ENCODE peak calls at places on chromosome 9, in eight cellular contexts. One of them, this sample, is unnamed. For H3K9me3, the result is how much of the 10 kb centered on the place peaks cover.

GRCh38 chr9:70412678-70413426 is 1.6 kb downstream of the KLF9 start:
- DNase-seq in right atrium auricular region: peak
- DNase-seq in psoas muscle: peak
- DNase-seq in aorta: peak
- DNase-seq in IMR-90: peak
- DNase-seq in CD4-positive, alpha-beta memory T cell: peak
- DNase-seq in H1: peak
- DNase-seq in SK-N-MC: no peak
- DNase-seq in this sample: peak

GRCh38 chr9:91048739-91049138 is 247.1 kb downstream of the SYK start:
- DNase-seq in right atrium auricular region: peak
- DNase-seq in psoas muscle: no peak
- DNase-seq in aorta: no peak
- DNase-seq in IMR-90: no peak
- DNase-seq in CD4-positive, alpha-beta memory T cell: no peak
- DNase-seq in H1: peak
- DNase-seq in SK-N-MC: no peak
- DNase-seq in this sample: no peak

GRCh38 chr9:109143881-109144562 is 23.0 kb downstream of the FRRS1L start:
- DNase-seq in right atrium auricular region: no peak
- DNase-seq in psoas muscle: no peak
- DNase-seq in aorta: no peak
- DNase-seq in IMR-90: peak
- DNase-seq in CD4-positive, alpha-beta memory T cell: peak
- DNase-seq in H1: no peak
- DNase-seq in SK-N-MC: no peak
- DNase-seq in this sample: no peak

GRCh38 chr9:83355729-83356128 is 182.5 kb downstream of the FRMD3 start:
- DNase-seq in right atrium auricular region: no peak
- DNase-seq in psoas muscle: no peak
- DNase-seq in aorta: no peak
- DNase-seq in IMR-90: no peak
- DNase-seq in CD4-positive, alpha-beta memory T cell: no peak
- DNase-seq in H1: no peak
- DNase-seq in SK-N-MC: no peak
- DNase-seq in this sample: no peak

GRCh38 chr9:86774101-86774500 is 173.2 kb downstream of the GAS1 start:
- DNase-seq in right atrium auricular region: no peak
- DNase-seq in psoas muscle: no peak
- DNase-seq in aorta: no peak
- DNase-seq in IMR-90: no peak
- DNase-seq in CD4-positive, alpha-beta memory T cell: no peak
- DNase-seq in H1: no peak
- DNase-seq in SK-N-MC: no peak
- DNase-seq in this sample: no peak

GRCh38 chr9:71743217-71743705 is 25.1 kb downstream of the CEMIP2 start:
- DNase-seq in right atrium auricular region: no peak
- DNase-seq in psoas muscle: no peak
- DNase-seq in aorta: no peak
- DNase-seq in IMR-90: peak
- DNase-seq in CD4-positive, alpha-beta memory T cell: no peak
- DNase-seq in H1: no peak
- DNase-seq in SK-N-MC: no peak
- DNase-seq in this sample: no peak

GRCh38 chr9:99241106-99241505 is 19.0 kb downstream of the SEC61B start:
- DNase-seq in right atrium auricular region: no peak
- DNase-seq in psoas muscle: no peak
- DNase-seq in aorta: no peak
- DNase-seq in IMR-90: no peak
- DNase-seq in CD4-positive, alpha-beta memory T cell: no peak
- DNase-seq in H1: no peak
- DNase-seq in SK-N-MC: no peak
- DNase-seq in this sample: no peak

GRCh38 chr9:77374266-77374665 is 196.9 kb downstream of the VPS13A start:
- DNase-seq in right atrium auricular region: no peak
- DNase-seq in psoas muscle: no peak
- DNase-seq in aorta: no peak
- DNase-seq in IMR-90: peak
- DNase-seq in CD4-positive, alpha-beta memory T cell: no peak
- DNase-seq in H1: no peak
- DNase-seq in SK-N-MC: no peak
- DNase-seq in this sample: no peak

GRCh38 chr9:18437315-18438200 is 36.4 kb upstream of the ADAMTSL1 start:
- DNase-seq in right atrium auricular region: peak
- DNase-seq in psoas muscle: peak
- DNase-seq in aorta: peak
- DNase-seq in IMR-90: peak
- DNase-seq in CD4-positive, alpha-beta memory T cell: no peak
- DNase-seq in H1: no peak
- DNase-seq in SK-N-MC: no peak
- DNase-seq in this sample: no peak

GRCh38 chr9:123262338-123262737 is 6.0 kb downstream of the STRBP start:
- DNase-seq in right atrium auricular region: no peak
- DNase-seq in psoas muscle: no peak
- DNase-seq in aorta: no peak
- DNase-seq in IMR-90: no peak
- DNase-seq in CD4-positive, alpha-beta memory T cell: no peak
- DNase-seq in H1: no peak
- DNase-seq in SK-N-MC: no peak
- DNase-seq in this sample: no peak

GRCh38 chr9:137113385-137114159 is 961 bp downstream of the DPP7 start:
- DNase-seq in right atrium auricular region: no peak
- DNase-seq in psoas muscle: no peak
- DNase-seq in aorta: no peak
- DNase-seq in IMR-90: no peak
- DNase-seq in CD4-positive, alpha-beta memory T cell: no peak
- DNase-seq in H1: peak
- DNase-seq in SK-N-MC: no peak
- DNase-seq in this sample: no peak

DNA sequence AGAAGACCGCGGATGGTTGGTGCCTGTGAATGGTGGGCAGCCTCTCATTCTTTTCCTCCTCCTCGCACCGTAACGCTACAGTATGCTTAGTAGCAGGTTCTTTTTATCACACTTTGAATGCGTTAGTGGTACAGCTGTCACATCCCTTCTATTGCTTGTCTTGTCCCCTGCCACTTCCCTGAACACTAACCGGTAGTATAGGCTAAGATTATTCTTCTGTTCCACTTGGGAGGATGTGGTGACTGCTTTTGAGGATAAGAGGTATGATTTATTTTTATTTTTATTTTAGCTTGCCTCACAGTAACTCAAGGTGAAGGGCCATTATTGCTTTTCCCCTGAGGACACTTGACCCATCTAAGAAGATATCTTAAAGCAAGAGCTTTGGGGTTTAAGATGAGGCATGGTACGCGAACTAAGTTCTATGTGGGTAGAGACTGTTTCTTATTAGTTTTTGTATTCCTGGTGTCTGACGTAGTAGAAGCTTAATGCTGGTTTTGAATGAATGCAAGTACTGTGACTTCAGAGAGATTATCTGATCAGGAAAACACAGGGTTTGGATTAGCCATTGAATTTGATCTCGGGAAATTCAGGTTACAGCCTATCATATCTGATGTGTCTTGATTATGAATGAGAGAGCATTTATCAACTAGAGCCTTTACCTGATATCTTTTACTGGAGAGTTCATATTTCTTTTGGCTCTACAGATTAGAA is 951 bp downstream of the UNC13B start:
- DNase-seq in right atrium auricular region: no peak
- DNase-seq in psoas muscle: no peak
- DNase-seq in aorta: no peak
- DNase-seq in IMR-90: no peak
- DNase-seq in CD4-positive, alpha-beta memory T cell: no peak
- DNase-seq in H1: no peak
- DNase-seq in SK-N-MC: no peak
- DNase-seq in this sample: no peak
- H3K9me3 ChIP-seq in right atrium auricular region: under half
- H3K9me3 ChIP-seq in psoas muscle: under half
- H3K9me3 ChIP-seq in aorta: under half
- H3K9me3 ChIP-seq in IMR-90: under half
- H3K9me3 ChIP-seq in CD4-positive, alpha-beta memory T cell: under half
- H3K9me3 ChIP-seq in H1: under half
- H3K9me3 ChIP-seq in SK-N-MC: under half
- H3K9me3 ChIP-seq in this sample: under half

GRCh38 chr9:133277467-133277866 is 2.5 kb upstream of the ABO start:
- DNase-seq in right atrium auricular region: no peak
- DNase-seq in psoas muscle: no peak
- DNase-seq in aorta: no peak
- DNase-seq in IMR-90: no peak
- DNase-seq in CD4-positive, alpha-beta memory T cell: no peak
- DNase-seq in H1: no peak
- DNase-seq in SK-N-MC: no peak
- DNase-seq in this sample: no peak
- H3K9me3 ChIP-seq in right atrium auricular region: under half
- H3K9me3 ChIP-seq in psoas muscle: under half
- H3K9me3 ChIP-seq in aorta: under half
- H3K9me3 ChIP-seq in IMR-90: under half
- H3K9me3 ChIP-seq in CD4-positive, alpha-beta memory T cell: under half
- H3K9me3 ChIP-seq in H1: under half
- H3K9me3 ChIP-seq in SK-N-MC: under half
- H3K9me3 ChIP-seq in this sample: under half

GRCh38 chr9:135248721-135249120 is 161.3 kb downstream of the OLFM1 start:
- DNase-seq in right atrium auricular region: no peak
- DNase-seq in psoas muscle: peak
- DNase-seq in aorta: peak
- DNase-seq in IMR-90: no peak
- DNase-seq in CD4-positive, alpha-beta memory T cell: no peak
- DNase-seq in H1: no peak
- DNase-seq in SK-N-MC: no peak
- DNase-seq in this sample: no peak
- H3K9me3 ChIP-seq in right atrium auricular region: under half
- H3K9me3 ChIP-seq in psoas muscle: under half
- H3K9me3 ChIP-seq in aorta: under half
- H3K9me3 ChIP-seq in IMR-90: under half
- H3K9me3 ChIP-seq in CD4-positive, alpha-beta memory T cell: under half
- H3K9me3 ChIP-seq in H1: under half
- H3K9me3 ChIP-seq in SK-N-MC: under half
- H3K9me3 ChIP-seq in this sample: under half

GRCh38 chr9:135916998-135917397 is 9.7 kb upstream of the CAMSAP1 start:
- DNase-seq in right atrium auricular region: no peak
- DNase-seq in psoas muscle: no peak
- DNase-seq in aorta: no peak
- DNase-seq in IMR-90: no peak
- DNase-seq in CD4-positive, alpha-beta memory T cell: no peak
- DNase-seq in H1: no peak
- DNase-seq in SK-N-MC: no peak
- DNase-seq in this sample: no peak

GRCh38 chr9:135921749-135922310 is 14.5 kb upstream of the CAMSAP1 start:
- DNase-seq in right atrium auricular region: no peak
- DNase-seq in psoas muscle: no peak
- DNase-seq in aorta: no peak
- DNase-seq in IMR-90: no peak
- DNase-seq in CD4-positive, alpha-beta memory T cell: no peak
- DNase-seq in H1: no peak
- DNase-seq in SK-N-MC: no peak
- DNase-seq in this sample: no peak

GRCh38 chr9:135920973-135921585 is 13.7 kb upstream of the CAMSAP1 start:
- DNase-seq in right atrium auricular region: no peak
- DNase-seq in psoas muscle: no peak
- DNase-seq in aorta: no peak
- DNase-seq in IMR-90: no peak
- DNase-seq in CD4-positive, alpha-beta memory T cell: no peak
- DNase-seq in H1: no peak
- DNase-seq in SK-N-MC: no peak
- DNase-seq in this sample: no peak

GRCh38 chr9:135920256-135920930 is 13.0 kb upstream of the CAMSAP1 start:
- DNase-seq in right atrium auricular region: no peak
- DNase-seq in psoas muscle: no peak
- DNase-seq in aorta: no peak
- DNase-seq in IMR-90: no peak
- DNase-seq in CD4-positive, alpha-beta memory T cell: no peak
- DNase-seq in H1: no peak
- DNase-seq in SK-N-MC: no peak
- DNase-seq in this sample: no peak

DNA sequence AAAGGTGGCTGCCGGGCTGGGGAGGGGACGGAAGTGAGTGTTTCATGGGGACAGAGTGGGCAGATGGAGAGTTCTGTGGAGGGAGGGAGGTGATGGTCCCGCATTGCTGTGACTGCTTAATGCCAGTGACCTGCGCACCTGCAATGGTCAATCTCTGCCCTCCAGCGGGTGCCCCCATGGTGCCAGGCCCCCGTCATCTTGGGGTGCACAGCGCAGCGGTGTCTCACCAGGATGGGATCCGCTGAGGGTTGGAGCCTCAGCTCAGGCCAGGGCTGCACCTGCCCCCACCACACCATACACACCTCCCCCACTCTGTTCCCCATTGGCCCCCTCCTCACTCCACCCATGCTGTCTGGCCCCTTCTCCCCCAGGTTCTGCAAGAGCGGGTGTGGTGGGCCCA is 12.0 kb upstream of the CAMSAP1 start:
- DNase-seq in right atrium auricular region: no peak
- DNase-seq in psoas muscle: no peak
- DNase-seq in aorta: no peak
- DNase-seq in IMR-90: no peak
- DNase-seq in CD4-positive, alpha-beta memory T cell: no peak
- DNase-seq in H1: no peak
- DNase-seq in SK-N-MC: no peak
- DNase-seq in this sample: no peak
- H3K9me3 ChIP-seq in right atrium auricular region: under half
- H3K9me3 ChIP-seq in psoas muscle: under half
- H3K9me3 ChIP-seq in aorta: under half
- H3K9me3 ChIP-seq in IMR-90: under half
- H3K9me3 ChIP-seq in CD4-positive, alpha-beta memory T cell: under half
- H3K9me3 ChIP-seq in H1: half or more
- H3K9me3 ChIP-seq in SK-N-MC: under half
- H3K9me3 ChIP-seq in this sample: under half

This sample was measured in T-helper 17 cell.